ENCODE peak calls at places on chromosomes 1 and 21, in seven cellular contexts. R is tibial nerve, Z is hepatocyte, L is fibroblast of villous mesenchyme, H is left ventricle myocardium inferior, C is A549, J is astrocyte of the spinal cord. B is an unnamed sample.

GRCh38 chr1:154877370-154877974 is 7.4 kb upstream of the KCNN3 start:
- DNase-seq in R (no peak), Z (peak), L (peak), H (no peak), C (peak), J (no peak), B (no peak)

GRCh38 chr1:61084560-61084991 is 2.2 kb downstream of the NFIA start:
- DNase-seq in R (no peak), Z (no peak), L (peak), H (no peak), C (no peak), J (peak), B (peak)

GRCh38 chr1:77063118-77063517 is 156.1 kb downstream of the PIGK start:
- DNase-seq in R (no peak), Z (no peak), L (no peak), H (no peak), C (no peak), J (no peak), B (no peak)

GRCh38 chr1:231216515-231216914 is 24.5 kb upstream of the GNPAT start:
- DNase-seq in R (no peak), Z (peak), L (no peak), H (no peak), C (no peak), J (no peak), B (no peak)

GRCh38 chr1:31815752-31816484 is at the start of gene SPOCD1:
- DNase-seq in R (peak), Z (peak), L (peak), H (peak), C (peak), J (peak), B (peak)

GRCh38 chr1:16967095-16967567 is 13.3 kb downstream of the MFAP2 start:
- DNase-seq in R (no peak), Z (peak), L (peak), H (peak), C (no peak), J (peak), B (peak)

GRCh38 chr1:46087891-46088290 is 44.5 kb downstream of the PIK3R3 start:
- DNase-seq in R (no peak), Z (no peak), L (no peak), H (no peak), C (no peak), J (no peak), B (no peak)

GRCh38 chr1:206953126-206953525 is 6.9 kb upstream of the PIGR start:
- DNase-seq in R (no peak), Z (no peak), L (no peak), H (no peak), C (no peak), J (no peak), B (no peak)

GRCh38 chr1:21149430-21149861 is 27.3 kb downstream of the EIF4G3 start:
- DNase-seq in R (no peak), Z (peak), L (peak), H (no peak), C (peak), J (peak), B (peak)

GRCh38 chr1:186518822-186519381 is 58.0 kb upstream of the PDC start:
- DNase-seq in R (no peak), Z (no peak), L (no peak), H (no peak), C (no peak), J (no peak), B (no peak)

GRCh38 chr1:67749263-67749843 is 64.4 kb downstream of the GADD45A start:
- DNase-seq in R (no peak), Z (no peak), L (no peak), H (no peak), C (no peak), J (no peak), B (no peak)

GRCh38 chr1:29121951-29122661 is 1.6 kb downstream of the TMEM200B start:
- DNase-seq in R (no peak), Z (peak), L (peak), H (peak), C (no peak), J (peak), B (peak)
- TF ChIP-seq CTCF in R (no peak), Z (peak), L (no peak), H (no peak), C (no peak), J (no peak), B (no peak)

DNA sequence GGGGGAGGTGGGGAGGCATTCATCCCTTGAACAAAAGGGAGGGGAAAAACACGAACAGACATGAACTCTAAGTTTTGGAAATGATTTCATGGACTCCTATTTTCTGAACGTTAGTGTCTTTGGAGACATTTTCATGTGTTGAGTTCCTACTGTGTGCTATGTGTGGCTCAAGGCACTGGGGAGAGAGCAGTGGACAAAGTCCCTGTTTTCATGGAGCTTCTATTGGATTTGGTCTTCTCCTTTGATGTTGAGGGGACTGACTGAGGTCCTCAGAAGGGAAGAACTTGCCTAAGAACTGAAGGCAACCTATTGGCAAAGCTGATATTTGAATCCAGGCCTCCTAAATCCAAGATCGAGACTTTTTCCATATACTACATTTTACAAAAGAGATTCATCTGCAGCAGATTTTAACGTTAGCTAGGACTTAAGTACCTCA is 30.4 kb downstream of the JUN start:
- DNase-seq in R (no peak), Z (no peak), L (no peak), H (no peak), C (no peak), J (no peak), B (no peak)
- H3K4me3 ChIP-seq in R (no peak), Z (no peak), L (no peak), H (no peak), C (no peak), J (no peak), B (no peak)

GRCh38 chr1:170483041-170483440 is 48.9 kb upstream of the GORAB start:
- DNase-seq in R (no peak), Z (no peak), L (peak), H (no peak), C (no peak), J (no peak), B (peak)

GRCh38 chr1:170491291-170491690 is 40.7 kb upstream of the GORAB start:
- DNase-seq in R (no peak), Z (no peak), L (no peak), H (no peak), C (no peak), J (no peak), B (no peak)

GRCh38 chr1:170487503-170487902 is 44.5 kb upstream of the GORAB start:
- DNase-seq in R (no peak), Z (no peak), L (no peak), H (no peak), C (no peak), J (no peak), B (no peak)
- TF ChIP-seq CTCF in R (no peak), Z (no peak), L (no peak), H (no peak), C (no peak), J (no peak), B (no peak)

DNA sequence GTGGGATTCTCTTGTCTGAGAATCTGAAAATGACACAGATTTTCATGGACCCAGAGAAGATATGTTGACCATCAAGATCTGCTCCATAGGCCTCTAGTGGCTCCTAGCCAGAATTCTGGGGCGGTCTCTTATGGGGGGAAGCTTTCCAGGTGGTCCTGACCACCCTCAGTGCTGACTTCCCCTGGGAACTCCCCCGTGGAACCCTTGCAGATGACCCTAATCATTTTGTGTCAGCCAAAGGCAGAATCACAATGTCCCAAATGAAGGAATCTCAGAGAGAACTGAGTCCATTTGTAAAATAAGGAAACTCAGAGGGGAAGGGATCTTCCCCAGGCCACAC is 3.6 kb downstream of the HEYL start:
- DNase-seq in R (no peak), Z (no peak), L (no peak), H (no peak), C (no peak), J (no peak), B (no peak)
- H3K4me3 ChIP-seq in R (no peak), Z (no peak), L (no peak), H (peak), C (no peak), J (no peak), B (no peak)

GRCh38 chr1:204516180-204516879 is at the start of gene MDM4:
- DNase-seq in R (peak), Z (peak), L (peak), H (peak), C (peak), J (peak), B (peak)

GRCh38 chr1:204509186-204509635 is 7.0 kb upstream of the MDM4 start:
- DNase-seq in R (no peak), Z (no peak), L (no peak), H (no peak), C (no peak), J (no peak), B (no peak)

GRCh38 chr1:204514841-204515240 is 1.4 kb upstream of the MDM4 start:
- DNase-seq in R (no peak), Z (no peak), L (no peak), H (no peak), C (no peak), J (no peak), B (no peak)

GRCh38 chr1:204511366-204511765 is 4.8 kb upstream of the MDM4 start:
- DNase-seq in R (no peak), Z (no peak), L (no peak), H (no peak), C (no peak), J (no peak), B (no peak)

DNA sequence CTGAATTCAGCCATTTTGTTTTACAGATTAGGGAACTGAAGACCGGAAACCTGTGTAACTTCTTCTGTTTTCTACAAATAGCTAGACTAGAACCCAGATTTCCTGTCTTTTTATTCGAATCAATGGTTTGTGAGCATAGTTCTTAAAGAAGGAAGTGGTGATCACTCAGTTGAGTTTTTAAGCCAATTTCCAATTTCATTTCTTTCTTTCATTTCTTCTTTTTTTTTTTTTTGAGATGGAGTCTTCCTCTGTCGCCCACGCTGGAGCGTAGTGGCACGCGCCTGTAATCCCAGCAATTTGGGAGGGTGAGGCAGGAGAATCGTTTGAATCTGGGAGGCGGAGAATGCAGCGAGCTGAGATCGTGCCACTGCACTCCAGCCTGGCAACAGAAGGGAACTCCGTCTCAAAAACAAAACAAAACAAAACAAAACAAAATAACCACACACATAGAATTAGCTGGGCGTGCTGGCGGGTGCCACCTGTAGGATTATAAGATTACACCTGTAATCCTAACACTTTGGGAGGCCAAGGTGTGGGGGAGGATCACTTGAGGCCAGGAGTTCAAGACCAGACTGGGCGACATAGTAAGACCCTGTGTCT is 3.0 kb upstream of the MDM4 start:
- DNase-seq in R (no peak), Z (no peak), L (no peak), H (no peak), C (no peak), J (no peak), B (no peak)
- TF ChIP-seq CTCF in R (no peak), Z (no peak), L (no peak), H (no peak), C (no peak), J (no peak), B (no peak)

GRCh38 chr1:232806071-232806510 is 875 bp downstream of the MAP10 start:
- DNase-seq in R (no peak), Z (no peak), L (no peak), H (no peak), C (no peak), J (no peak), B (no peak)

GRCh38 chr1:232810856-232811255 is 5.6 kb downstream of the MAP10 start:
- DNase-seq in R (no peak), Z (no peak), L (no peak), H (no peak), C (no peak), J (no peak), B (peak)

GRCh38 chr1:232805269-232806070 is at the start of gene MAP10:
- DNase-seq in R (peak), Z (peak), L (peak), H (peak), C (peak), J (peak), B (peak)
- H3K4me3 ChIP-seq in R (peak), Z (peak), L (peak), H (peak), C (peak), J (peak), B (peak)

GRCh38 chr21:19807231-19807630 is 1191.0 kb upstream of the NCAM2 start:
- DNase-seq in R (no peak), Z (no peak), L (no peak), H (no peak), C (no peak), J (no peak), B (no peak)

GRCh38 chr21:19810779-19811178 is 1187.4 kb upstream of the NCAM2 start:
- DNase-seq in R (no peak), Z (no peak), L (no peak), H (no peak), C (no peak), J (no peak), B (no peak)
- TF ChIP-seq CTCF in R (no peak), Z (no peak), L (no peak), H (no peak), C (no peak), J (no peak), B (no peak)